ENCODE peak calls at places on chromosomes 11 and 22, in five cellular contexts. One of them, this sample, is unnamed.
A peak's percentile ranks its signal among the peaks of the same experiment; 100 is the strongest.

GRCh38 chr11:8604078-8604723 is 10.2 kb upstream of the STK33 start:
- DNase-seq in breast epithelium: no peak
- DNase-seq in CD8-positive, alpha-beta memory T cell: no peak
- DNase-seq in kidney epithelial cell: peak; percentile 97
- DNase-seq in adipocyte: peak; percentile 99
- DNase-seq in this sample: peak; percentile 70

GRCh38 chr11:27254744-27255446 is 108.1 kb downstream of the CCDC34 start:
- DNase-seq in breast epithelium: no peak
- DNase-seq in CD8-positive, alpha-beta memory T cell: no peak
- DNase-seq in kidney epithelial cell: no peak
- DNase-seq in adipocyte: peak; percentile 88
- DNase-seq in this sample: no peak

GRCh38 chr11:93741882-93742226 is 382 bp downstream of the C11orf54 start:
- DNase-seq in breast epithelium: peak; percentile 57
- DNase-seq in CD8-positive, alpha-beta memory T cell: no peak
- DNase-seq in kidney epithelial cell: peak; percentile 62
- DNase-seq in adipocyte: no peak
- DNase-seq in this sample: no peak

GRCh38 chr22:48432721-48433518 is 1394.8 kb downstream of the BRD1 start:
- DNase-seq in breast epithelium: no peak
- DNase-seq in CD8-positive, alpha-beta memory T cell: no peak
- DNase-seq in kidney epithelial cell: no peak
- DNase-seq in adipocyte: peak; percentile 0
- DNase-seq in this sample: no peak

GRCh38 chr11:114348200-114349191 is 51.8 kb downstream of the C11orf71 start:
- DNase-seq in breast epithelium: no peak
- DNase-seq in CD8-positive, alpha-beta memory T cell: no peak
- DNase-seq in kidney epithelial cell: peak; percentile 28
- DNase-seq in adipocyte: peak; percentile 88
- DNase-seq in this sample: no peak

GRCh38 chr11:131025020-131025419 is 108.7 kb upstream of the SNX19 start:
- DNase-seq in breast epithelium: no peak
- DNase-seq in CD8-positive, alpha-beta memory T cell: no peak
- DNase-seq in kidney epithelial cell: no peak
- DNase-seq in adipocyte: peak; percentile 73
- DNase-seq in this sample: no peak

GRCh38 chr22:20087319-20088262 is 7.5 kb downstream of the DGCR8 start:
- DNase-seq in breast epithelium: no peak
- DNase-seq in CD8-positive, alpha-beta memory T cell: no peak
- DNase-seq in kidney epithelial cell: no peak
- DNase-seq in adipocyte: no peak
- DNase-seq in this sample: no peak

GRCh38 chr11:72782081-72782920 is 11.5 kb downstream of the STARD10 start:
- DNase-seq in breast epithelium: no peak
- DNase-seq in CD8-positive, alpha-beta memory T cell: no peak
- DNase-seq in kidney epithelial cell: no peak
- DNase-seq in adipocyte: no peak
- DNase-seq in this sample: no peak

GRCh38 chr11:8248786-8249185 is 14.9 kb downstream of the LMO1 start:
- DNase-seq in breast epithelium: no peak
- DNase-seq in CD8-positive, alpha-beta memory T cell: no peak
- DNase-seq in kidney epithelial cell: no peak
- DNase-seq in adipocyte: no peak
- DNase-seq in this sample: no peak

DNA sequence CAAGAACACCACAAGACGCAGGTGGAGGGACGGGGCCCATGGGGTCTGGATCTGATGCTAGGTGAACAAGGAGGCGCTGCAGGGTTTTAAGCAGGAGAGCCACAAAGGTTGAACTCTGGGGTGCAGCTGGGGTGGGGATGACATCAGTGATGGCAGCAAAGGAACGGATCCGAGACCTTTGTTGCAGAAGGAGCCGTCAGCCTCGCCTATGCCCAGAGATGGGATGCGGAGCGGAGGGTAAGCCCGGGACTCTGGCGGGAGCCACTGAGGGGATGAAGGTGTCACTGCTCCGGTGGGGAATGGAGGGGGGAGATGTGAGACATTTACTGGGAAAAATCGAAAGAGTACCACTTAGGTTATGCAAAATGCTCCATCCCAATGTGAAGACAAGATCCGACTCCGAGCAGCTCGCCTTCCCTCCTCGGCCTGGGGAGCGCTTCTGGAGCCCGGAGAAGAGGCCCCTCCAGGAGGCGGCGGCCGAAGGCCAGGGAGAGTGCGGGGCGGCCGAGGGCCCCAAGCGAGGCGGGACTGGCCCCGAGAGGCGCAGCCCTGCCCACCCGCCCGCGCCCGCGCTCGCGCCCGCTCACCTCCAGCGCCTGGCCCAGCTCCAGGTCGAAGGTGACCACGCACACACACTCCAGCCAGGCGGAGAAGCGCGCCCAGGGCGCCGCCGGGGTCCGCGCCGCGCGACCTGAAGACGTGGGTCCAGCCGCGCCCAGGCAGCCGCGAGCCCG is 420 bp downstream of the DENND6B start:
- DNase-seq in breast epithelium: no peak
- DNase-seq in CD8-positive, alpha-beta memory T cell: no peak
- DNase-seq in kidney epithelial cell: no peak
- DNase-seq in adipocyte: no peak
- DNase-seq in this sample: no peak
- H3K4me3 ChIP-seq in breast epithelium: peak overlapping the region; percentile 81
- H3K4me3 ChIP-seq in CD8-positive, alpha-beta memory T cell: no peak overlapping the region
- H3K4me3 ChIP-seq in kidney epithelial cell: peak overlapping the region; percentile 62
- H3K4me3 ChIP-seq in adipocyte: peak overlapping the region; percentile 84
- H3K4me3 ChIP-seq in this sample: peak overlapping the region; percentile 96

GRCh38 chr11:45671246-45672171 is 6.1 kb upstream of the CHST1 start:
- DNase-seq in breast epithelium: no peak
- DNase-seq in CD8-positive, alpha-beta memory T cell: no peak
- DNase-seq in kidney epithelial cell: no peak
- DNase-seq in adipocyte: no peak
- DNase-seq in this sample: no peak

GRCh38 chr11:45672593-45672992 is 7.2 kb upstream of the CHST1 start:
- DNase-seq in breast epithelium: no peak
- DNase-seq in CD8-positive, alpha-beta memory T cell: no peak
- DNase-seq in kidney epithelial cell: no peak
- DNase-seq in adipocyte: no peak
- DNase-seq in this sample: no peak

GRCh38 chr11:45669146-45669545 is 3.7 kb upstream of the CHST1 start:
- DNase-seq in breast epithelium: no peak
- DNase-seq in CD8-positive, alpha-beta memory T cell: no peak
- DNase-seq in kidney epithelial cell: peak; percentile 45
- DNase-seq in adipocyte: no peak
- DNase-seq in this sample: no peak

GRCh38 chr11:45669956-45670355 is 4.5 kb upstream of the CHST1 start:
- DNase-seq in breast epithelium: no peak
- DNase-seq in CD8-positive, alpha-beta memory T cell: no peak
- DNase-seq in kidney epithelial cell: no peak
- DNase-seq in adipocyte: no peak
- DNase-seq in this sample: no peak

GRCh38 chr11:45670386-45671135 is 5.1 kb upstream of the CHST1 start:
- DNase-seq in breast epithelium: no peak
- DNase-seq in CD8-positive, alpha-beta memory T cell: no peak
- DNase-seq in kidney epithelial cell: no peak
- DNase-seq in adipocyte: no peak
- DNase-seq in this sample: no peak
- H3K4me3 ChIP-seq in breast epithelium: no peak overlapping the region
- H3K4me3 ChIP-seq in CD8-positive, alpha-beta memory T cell: no peak overlapping the region
- H3K4me3 ChIP-seq in kidney epithelial cell: no peak overlapping the region
- H3K4me3 ChIP-seq in adipocyte: no peak overlapping the region
- H3K4me3 ChIP-seq in this sample: no peak overlapping the region

DNA sequence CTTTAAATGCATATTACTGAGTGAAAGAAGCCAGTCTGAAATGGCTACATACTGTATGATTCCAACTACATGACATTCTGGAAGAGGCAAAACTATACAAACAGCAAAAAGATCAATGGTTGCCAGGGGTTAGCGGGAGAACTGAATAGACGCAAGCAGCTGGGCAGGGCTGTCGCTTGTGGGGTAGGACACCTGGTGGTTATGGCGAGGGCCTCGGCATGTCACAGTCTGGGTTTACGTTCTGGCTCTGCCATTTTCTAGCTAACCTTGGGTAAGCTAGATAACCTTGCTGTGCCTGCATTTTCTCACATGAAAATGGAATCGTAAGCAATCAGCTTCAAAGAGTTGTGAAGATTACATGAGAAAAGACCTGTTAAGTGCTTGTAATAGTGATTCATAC is 55.2 kb upstream of the SYT13 start:
- DNase-seq in breast epithelium: no peak
- DNase-seq in CD8-positive, alpha-beta memory T cell: no peak
- DNase-seq in kidney epithelial cell: no peak
- DNase-seq in adipocyte: no peak
- DNase-seq in this sample: peak; percentile 5
- H3K4me3 ChIP-seq in breast epithelium: no peak overlapping the region
- H3K4me3 ChIP-seq in CD8-positive, alpha-beta memory T cell: no peak overlapping the region
- H3K4me3 ChIP-seq in kidney epithelial cell: no peak overlapping the region
- H3K4me3 ChIP-seq in adipocyte: no peak overlapping the region
- H3K4me3 ChIP-seq in this sample: no peak overlapping the region

GRCh38 chr11:69122337-69122641 is 33.4 kb upstream of the SMIM38 start:
- DNase-seq in breast epithelium: no peak
- DNase-seq in CD8-positive, alpha-beta memory T cell: no peak
- DNase-seq in kidney epithelial cell: no peak
- DNase-seq in adipocyte: no peak
- DNase-seq in this sample: no peak

GRCh38 chr11:69121021-69121420 is 34.7 kb upstream of the SMIM38 start:
- DNase-seq in breast epithelium: no peak
- DNase-seq in CD8-positive, alpha-beta memory T cell: no peak
- DNase-seq in kidney epithelial cell: no peak
- DNase-seq in adipocyte: no peak
- DNase-seq in this sample: no peak

GRCh38 chr11:69123593-69124545 is 31.9 kb upstream of the SMIM38 start:
- DNase-seq in breast epithelium: no peak
- DNase-seq in CD8-positive, alpha-beta memory T cell: no peak
- DNase-seq in kidney epithelial cell: no peak
- DNase-seq in adipocyte: no peak
- DNase-seq in this sample: no peak

GRCh38 chr11:69121621-69122336 is 34.0 kb upstream of the SMIM38 start:
- DNase-seq in breast epithelium: no peak
- DNase-seq in CD8-positive, alpha-beta memory T cell: no peak
- DNase-seq in kidney epithelial cell: no peak
- DNase-seq in adipocyte: no peak
- DNase-seq in this sample: no peak

GRCh38 chr11:69122642-69123431 is 32.9 kb upstream of the SMIM38 start:
- DNase-seq in breast epithelium: peak; percentile 83
- DNase-seq in CD8-positive, alpha-beta memory T cell: no peak
- DNase-seq in kidney epithelial cell: peak; percentile 86
- DNase-seq in adipocyte: peak; percentile 76
- DNase-seq in this sample: no peak
- H3K4me3 ChIP-seq in breast epithelium: no peak overlapping the region
- H3K4me3 ChIP-seq in CD8-positive, alpha-beta memory T cell: peak overlapping the region; percentile 34
- H3K4me3 ChIP-seq in kidney epithelial cell: no peak overlapping the region
- H3K4me3 ChIP-seq in adipocyte: no peak overlapping the region
- H3K4me3 ChIP-seq in this sample: no peak overlapping the region

GRCh38 chr11:112364962-112365481 is 104.4 kb upstream of the PLET1 start:
- DNase-seq in breast epithelium: no peak
- DNase-seq in CD8-positive, alpha-beta memory T cell: no peak
- DNase-seq in kidney epithelial cell: no peak
- DNase-seq in adipocyte: peak; percentile 63
- DNase-seq in this sample: peak; percentile 55
- H3K4me3 ChIP-seq in breast epithelium: no peak overlapping the region
- H3K4me3 ChIP-seq in CD8-positive, alpha-beta memory T cell: no peak overlapping the region
- H3K4me3 ChIP-seq in kidney epithelial cell: no peak overlapping the region
- H3K4me3 ChIP-seq in adipocyte: no peak overlapping the region
- H3K4me3 ChIP-seq in this sample: no peak overlapping the region